ENCODE peak calls at places on chromosomes 5 and 9, in seven cellular contexts. D is A549, R is testis, U is IMR-90, Q is esophagus squamous epithelium, I is lower leg skin, Z is spleen. E is an unnamed sample.

GRCh38 chr9:91117959-91118651 is 243.6 kb downstream of the AUH start:
- DNase-seq in I (peak; percentile 65), U (peak; percentile 82), R (peak; percentile 89), D (no peak), Z (peak; percentile 89), Q (no peak), E (peak; percentile 32)

GRCh38 chr5:38518341-38518740 is 38.1 kb downstream of the LIFR start:
- DNase-seq in D (no peak), I (no peak), U (peak; percentile 59), Q (no peak), R (no peak), Z (no peak), E (no peak)

GRCh38 chr5:77990020-77990419 is 213.9 kb upstream of the TBCA start:
- DNase-seq in U (no peak), R (no peak), Q (no peak), Z (no peak), I (no peak), D (no peak), E (no peak)

GRCh38 chr9:14346826-14347407 is 33.0 kb upstream of the NFIB start:
- DNase-seq in I (no peak), D (no peak), Z (no peak), Q (no peak), U (no peak), R (no peak), E (no peak)

GRCh38 chr9:103242486-103242885 is 247.4 kb downstream of the CYLC2 start:
- DNase-seq in Q (no peak), U (no peak), D (no peak), Z (no peak), I (no peak), R (no peak), E (no peak)

GRCh38 chr9:106421772-106422171 is 441.2 kb upstream of the ZNF462 start:
- DNase-seq in R (no peak), Q (no peak), Z (no peak), I (no peak), U (no peak), D (no peak), E (no peak)

GRCh38 chr5:82413302-82414042 is 135.3 kb upstream of the RPS23 start:
- DNase-seq in I (no peak), R (no peak), Q (no peak), Z (no peak), D (no peak), U (peak; percentile 83), E (no peak)

GRCh38 chr5:79990205-79990597 is 861 bp downstream of the MTX3 start:
- DNase-seq in Q (no peak), U (peak; percentile 36), D (no peak), I (no peak), R (no peak), Z (no peak), E (no peak)

GRCh38 chr5:3230254-3230653 is 365.4 kb upstream of the IRX1 start:
- DNase-seq in Q (no peak), Z (no peak), R (no peak), I (no peak), U (no peak), D (no peak), E (no peak)

GRCh38 chr9:135209136-135209535 is 121.7 kb downstream of the OLFM1 start:
- DNase-seq in Z (no peak), U (no peak), Q (no peak), I (no peak), R (no peak), D (no peak), E (no peak)

GRCh38 chr5:123785160-123786001 is 273.4 kb downstream of the CSNK1G3 start:
- DNase-seq in R (no peak), Z (no peak), U (peak; percentile 64), D (no peak), I (no peak), Q (no peak), E (peak; percentile 54)

GRCh38 chr9:137786511-137786920 is 91.1 kb upstream of the CACNA1B start:
- DNase-seq in Q (no peak), I (no peak), U (peak; percentile 19), D (no peak), R (no peak), Z (no peak), E (no peak)

GRCh38 chr5:153099328-153099727 is 391.1 kb upstream of the GRIA1 start:
- DNase-seq in Q (no peak), R (no peak), D (no peak), U (no peak), I (no peak), Z (no peak), E (no peak)

GRCh38 chr5:137176609-137177008 is 322.5 kb downstream of the SPOCK1 start:
- DNase-seq in D (no peak), Z (no peak), I (no peak), U (no peak), Q (no peak), R (no peak), E (no peak)

GRCh38 chr9:37466037-37466709 is 923 bp upstream of the ZBTB5 start:
- DNase-seq in Q (peak; percentile 14), R (peak; percentile 72), D (peak; percentile 93), Z (peak; percentile 92), I (peak; percentile 58), U (no peak), E (peak; percentile 67)

GRCh38 chr9:37468620-37469019 is 3.4 kb upstream of the ZBTB5 start:
- DNase-seq in D (peak; percentile 32), Z (no peak), Q (no peak), U (no peak), R (no peak), I (no peak), E (no peak)

GRCh38 chr9:37465249-37466036 is at the start of gene ZBTB5:
- DNase-seq in Q (peak; percentile 98), U (peak; percentile 100), Z (peak; percentile 99), I (peak; percentile 99), R (peak; percentile 100), D (peak; percentile 100), E (peak; percentile 100)

GRCh38 chr9:37464006-37464405 is 1.2 kb downstream of the ZBTB5 start:
- DNase-seq in Z (no peak), Q (no peak), I (no peak), R (no peak), D (no peak), U (no peak), E (peak; percentile 20)

GRCh38 chr9:37464426-37465248 is 613 bp downstream of the ZBTB5 start:
- DNase-seq in D (no peak), Q (peak; percentile 36), I (peak; percentile 76), R (peak; percentile 83), Z (peak; percentile 96), U (peak; percentile 63), E (peak; percentile 89)
- TF ChIP-seq POLR2A in D (peak; percentile 58), Q (no peak), I (no peak), R (no peak), Z (no peak), U (peak; percentile 79), E (peak; percentile 74)

DNA sequence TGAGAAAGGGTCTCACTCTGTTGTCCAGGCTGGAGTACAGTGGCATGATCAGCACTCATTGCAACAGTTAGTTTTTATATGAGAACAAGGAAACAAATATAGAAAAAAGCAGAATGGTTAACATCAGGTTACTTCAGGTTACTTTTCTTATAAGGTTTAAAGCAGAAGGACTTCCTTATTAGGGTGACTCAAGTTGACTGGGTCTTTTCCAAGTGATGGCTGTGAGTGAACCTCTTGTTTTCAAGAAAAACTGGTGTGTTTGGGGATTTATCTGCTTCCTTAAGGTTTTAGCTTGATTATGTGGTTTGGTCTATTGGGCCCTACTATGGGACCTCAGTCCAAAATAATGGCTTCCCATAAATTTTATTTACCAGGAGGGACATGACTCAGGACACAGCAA is 99.2 kb downstream of the ARRDC3 start:
- DNase-seq in Q (no peak), R (no peak), I (no peak), U (peak; percentile 81), Z (no peak), D (peak; percentile 72), E (peak; percentile 45)
- TF ChIP-seq CTCF in Q (no peak), R (no peak), I (no peak), U (no peak), Z (no peak), D (no peak), E (no peak)

GRCh38 chr9:36572515-36573418 is at the start of gene MELK:
- DNase-seq in U (peak; percentile 61), Q (no peak), D (peak; percentile 82), I (peak; percentile 59), Z (peak; percentile 94), R (peak; percentile 89), E (peak; percentile 82)
- TF ChIP-seq POLR2A in U (no peak), Q (no peak), D (peak; percentile 95), I (no peak), Z (no peak), R (no peak), E (peak; percentile 86)

GRCh38 chr5:9173281-9174048 is 372.4 kb downstream of the SEMA5A start:
- DNase-seq in Z (no peak), U (peak; percentile 66), Q (no peak), R (no peak), I (no peak), D (no peak), E (no peak)
- TF ChIP-seq CTCF in Z (no peak), U (no peak), Q (no peak), R (no peak), I (no peak), D (no peak), E (no peak)

GRCh38 chr5:1488882-1489680 is 34.7 kb downstream of the LPCAT1 start:
- DNase-seq in R (no peak), Q (no peak), D (no peak), I (no peak), U (peak; percentile 90), Z (no peak), E (no peak)
- TF ChIP-seq POLR2A in R (no peak), Q (no peak), D (no peak), I (no peak), U (no peak), Z (no peak), E (no peak)

GRCh38 chr9:129323376-129323998 is 145.4 kb upstream of the IER5L start:
- DNase-seq in Q (no peak), I (no peak), U (no peak), D (no peak), R (no peak), Z (peak; percentile 20), E (no peak)
- TF ChIP-seq CTCF in Q (no peak), I (no peak), U (no peak), D (no peak), R (no peak), Z (no peak), E (no peak)

GRCh38 chr9:89892920-89893319 is 288.1 kb downstream of the GADD45G start:
- DNase-seq in D (no peak), Z (no peak), I (peak; percentile 12), R (no peak), Q (no peak), U (no peak), E (no peak)
- TF ChIP-seq POLR2A in D (no peak), Z (no peak), I (no peak), R (no peak), Q (no peak), U (no peak), E (no peak)

DNA sequence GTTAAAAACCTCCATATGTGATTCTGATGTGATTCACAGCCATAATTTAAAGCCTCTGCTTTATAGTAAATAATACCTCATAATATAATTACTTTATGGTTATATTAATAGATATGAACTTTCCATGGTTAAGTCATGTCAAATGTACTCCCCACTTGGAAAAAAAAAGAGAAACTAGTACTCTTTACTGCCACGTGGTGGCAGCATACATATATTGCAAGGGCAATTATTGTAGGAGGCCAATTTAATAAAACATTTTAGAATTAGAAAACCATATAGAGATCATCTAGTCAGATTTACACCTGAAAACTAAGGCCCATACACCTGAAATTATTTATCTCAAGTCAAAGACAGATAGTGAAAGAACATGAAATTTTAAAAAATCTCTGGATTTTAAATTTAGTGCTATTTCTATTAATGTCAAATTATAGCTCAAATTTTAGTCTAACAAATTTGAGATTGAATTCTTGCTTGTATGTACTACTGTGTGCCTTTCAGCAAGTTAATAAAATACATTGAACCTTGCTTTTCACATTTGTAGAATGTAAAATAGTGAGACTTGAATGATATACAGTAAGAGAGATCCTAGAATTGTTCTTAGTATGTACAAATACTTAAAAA is 603.6 kb downstream of the TLE4 start:
- DNase-seq in Z (no peak), Q (no peak), D (peak; percentile 39), U (peak; percentile 64), R (peak; percentile 22), I (no peak), E (peak; percentile 45)
- TF ChIP-seq CTCF in Z (peak; percentile 60), Q (peak; percentile 74), D (peak; percentile 71), U (peak; percentile 75), R (peak; percentile 29), I (no peak), E (peak; percentile 33)

E was measured in endothelial cell of umbilical vein.